ENCODE peak calls at places on chromosomes 13 and 19, in six cellular contexts. One of them, this sample, is unnamed.

GRCh38 chr13:110225007-110225406 is 82.0 kb downstream of the COL4A1 start:
- DNase-seq in HepG2: no peak
- DNase-seq in stomach: no peak
- DNase-seq in transverse colon: no peak
- DNase-seq in sigmoid colon: no peak
- DNase-seq in GM12878: no peak
- DNase-seq in this sample: no peak

GRCh38 chr19:40381321-40381720 is 8.7 kb downstream of the HIPK4 start:
- DNase-seq in HepG2: no peak
- DNase-seq in stomach: no peak
- DNase-seq in transverse colon: no peak
- DNase-seq in sigmoid colon: no peak
- DNase-seq in GM12878: no peak
- DNase-seq in this sample: no peak

GRCh38 chr19:384801-385169 is 24.2 kb downstream of the C2CD4C start:
- DNase-seq in HepG2: no peak
- DNase-seq in stomach: no peak
- DNase-seq in transverse colon: no peak
- DNase-seq in sigmoid colon: no peak
- DNase-seq in GM12878: no peak
- DNase-seq in this sample: no peak

GRCh38 chr19:38656171-38656981 is 8.9 kb downstream of the ACTN4 start:
- DNase-seq in HepG2: peak; percentile 95
- DNase-seq in stomach: no peak
- DNase-seq in transverse colon: no peak
- DNase-seq in sigmoid colon: no peak
- DNase-seq in GM12878: no peak
- DNase-seq in this sample: no peak

GRCh38 chr13:95494082-95494681 is 58.3 kb upstream of the CLDN10 start:
- DNase-seq in HepG2: peak; percentile 55
- DNase-seq in stomach: no peak
- DNase-seq in transverse colon: no peak
- DNase-seq in sigmoid colon: no peak
- DNase-seq in GM12878: no peak
- DNase-seq in this sample: no peak

GRCh38 chr13:65378943-65379519 is 1851.1 kb downstream of the PCDH9 start:
- DNase-seq in HepG2: no peak
- DNase-seq in stomach: no peak
- DNase-seq in transverse colon: no peak
- DNase-seq in sigmoid colon: no peak
- DNase-seq in GM12878: no peak
- DNase-seq in this sample: no peak

GRCh38 chr19:7356899-7357627 is 8.3 kb downstream of the ARHGEF18 start:
- DNase-seq in HepG2: no peak
- DNase-seq in stomach: no peak
- DNase-seq in transverse colon: no peak
- DNase-seq in sigmoid colon: peak; percentile 79
- DNase-seq in GM12878: no peak
- DNase-seq in this sample: no peak

GRCh38 chr19:944171-944567 is 18.3 kb downstream of the ARID3A start:
- DNase-seq in HepG2: no peak
- DNase-seq in stomach: peak; percentile 74
- DNase-seq in transverse colon: peak; percentile 83
- DNase-seq in sigmoid colon: no peak
- DNase-seq in GM12878: no peak
- DNase-seq in this sample: no peak

GRCh38 chr13:62060570-62060969 is 644.9 kb upstream of the PCDH20 start:
- DNase-seq in HepG2: no peak
- DNase-seq in stomach: no peak
- DNase-seq in transverse colon: no peak
- DNase-seq in sigmoid colon: no peak
- DNase-seq in GM12878: no peak
- DNase-seq in this sample: no peak

GRCh38 chr19:768424-768823 is 17.5 kb downstream of the MISP start:
- DNase-seq in HepG2: no peak
- DNase-seq in stomach: no peak
- DNase-seq in transverse colon: no peak
- DNase-seq in sigmoid colon: no peak
- DNase-seq in GM12878: no peak
- DNase-seq in this sample: no peak

GRCh38 chr13:69857188-69857821 is 250.3 kb upstream of the ATXN8OS start:
- DNase-seq in HepG2: peak; percentile 52
- DNase-seq in stomach: no peak
- DNase-seq in transverse colon: no peak
- DNase-seq in sigmoid colon: no peak
- DNase-seq in GM12878: peak; percentile 19
- DNase-seq in this sample: no peak

GRCh38 chr19:12949363-12950284 is 4.0 kb downstream of the RAD23A start:
- DNase-seq in HepG2: no peak
- DNase-seq in stomach: no peak
- DNase-seq in transverse colon: no peak
- DNase-seq in sigmoid colon: no peak
- DNase-seq in GM12878: no peak
- DNase-seq in this sample: no peak

GRCh38 chr19:43611788-43612187 is at the start of gene SRRM5:
- DNase-seq in HepG2: no peak
- DNase-seq in stomach: no peak
- DNase-seq in transverse colon: no peak
- DNase-seq in sigmoid colon: no peak
- DNase-seq in GM12878: no peak
- DNase-seq in this sample: no peak

GRCh38 chr13:48054601-48055000 is 17.1 kb downstream of the NUDT15 start:
- DNase-seq in HepG2: no peak
- DNase-seq in stomach: no peak
- DNase-seq in transverse colon: no peak
- DNase-seq in sigmoid colon: no peak
- DNase-seq in GM12878: no peak
- DNase-seq in this sample: no peak

GRCh38 chr13:74040200-74040599 is 94.0 kb downstream of the KLF12 start:
- DNase-seq in HepG2: peak; percentile 49
- DNase-seq in stomach: peak; percentile 36
- DNase-seq in transverse colon: peak; percentile 41
- DNase-seq in sigmoid colon: no peak
- DNase-seq in GM12878: no peak
- DNase-seq in this sample: no peak

GRCh38 chr19:42076375-42076944 is 494 bp downstream of the ZNF574 start:
- DNase-seq in HepG2: no peak
- DNase-seq in stomach: no peak
- DNase-seq in transverse colon: peak; percentile 58
- DNase-seq in sigmoid colon: no peak
- DNase-seq in GM12878: no peak
- DNase-seq in this sample: no peak

GRCh38 chr19:17847538-17848366 is at the start of gene JAK3:
- DNase-seq in HepG2: peak; percentile 59
- DNase-seq in stomach: peak; percentile 52
- DNase-seq in transverse colon: peak; percentile 78
- DNase-seq in sigmoid colon: no peak
- DNase-seq in GM12878: peak; percentile 77
- DNase-seq in this sample: no peak

GRCh38 chr13:108915095-108915633 is 285.8 kb downstream of the MYO16 start:
- DNase-seq in HepG2: peak; percentile 24
- DNase-seq in stomach: no peak
- DNase-seq in transverse colon: no peak
- DNase-seq in sigmoid colon: no peak
- DNase-seq in GM12878: no peak
- DNase-seq in this sample: no peak

GRCh38 chr19:33703438-33703750 is 81.6 kb downstream of the CHST8 start:
- DNase-seq in HepG2: no peak
- DNase-seq in stomach: no peak
- DNase-seq in transverse colon: no peak
- DNase-seq in sigmoid colon: peak; percentile 37
- DNase-seq in GM12878: no peak
- DNase-seq in this sample: no peak

GRCh38 chr19:38003427-38004099 is 96.6 kb downstream of the SIPA1L3 start:
- DNase-seq in HepG2: no peak
- DNase-seq in stomach: peak; percentile 77
- DNase-seq in transverse colon: peak; percentile 54
- DNase-seq in sigmoid colon: peak; percentile 85
- DNase-seq in GM12878: peak; percentile 51
- DNase-seq in this sample: no peak

GRCh38 chr19:14516746-14517438 is 1.3 kb downstream of the DNAJB1 start:
- DNase-seq in HepG2: no peak
- DNase-seq in stomach: no peak
- DNase-seq in transverse colon: peak; percentile 29
- DNase-seq in sigmoid colon: no peak
- DNase-seq in GM12878: no peak
- DNase-seq in this sample: no peak

GRCh38 chr13:39900106-39900750 is 244.8 kb downstream of the COG6 start:
- DNase-seq in HepG2: no peak
- DNase-seq in stomach: no peak
- DNase-seq in transverse colon: no peak
- DNase-seq in sigmoid colon: no peak
- DNase-seq in GM12878: no peak
- DNase-seq in this sample: no peak

GRCh38 chr19:55697069-55697440 is 22.0 kb downstream of the EPN1 start:
- DNase-seq in HepG2: no peak
- DNase-seq in stomach: no peak
- DNase-seq in transverse colon: no peak
- DNase-seq in sigmoid colon: no peak
- DNase-seq in GM12878: no peak
- DNase-seq in this sample: no peak

GRCh38 chr13:109786457-109787134 is at the start of gene IRS2:
- DNase-seq in HepG2: no peak
- DNase-seq in stomach: peak; percentile 95
- DNase-seq in transverse colon: peak; percentile 95
- DNase-seq in sigmoid colon: peak; percentile 98
- DNase-seq in GM12878: no peak
- DNase-seq in this sample: peak; percentile 98

GRCh38 chr19:29454109-29454508 is 71.7 kb upstream of the VSTM2B start:
- DNase-seq in HepG2: no peak
- DNase-seq in stomach: no peak
- DNase-seq in transverse colon: no peak
- DNase-seq in sigmoid colon: no peak
- DNase-seq in GM12878: no peak
- DNase-seq in this sample: peak; percentile 80

GRCh38 chr13:73870970-73871935 is 263.0 kb downstream of the KLF12 start:
- DNase-seq in HepG2: no peak
- DNase-seq in stomach: no peak
- DNase-seq in transverse colon: no peak
- DNase-seq in sigmoid colon: no peak
- DNase-seq in GM12878: no peak
- DNase-seq in this sample: no peak

GRCh38 chr19:13014101-13014920 is 19.0 kb downstream of the NFIX start:
- DNase-seq in HepG2: no peak
- DNase-seq in stomach: no peak
- DNase-seq in transverse colon: no peak
- DNase-seq in sigmoid colon: no peak
- DNase-seq in GM12878: no peak
- DNase-seq in this sample: no peak

DNA sequence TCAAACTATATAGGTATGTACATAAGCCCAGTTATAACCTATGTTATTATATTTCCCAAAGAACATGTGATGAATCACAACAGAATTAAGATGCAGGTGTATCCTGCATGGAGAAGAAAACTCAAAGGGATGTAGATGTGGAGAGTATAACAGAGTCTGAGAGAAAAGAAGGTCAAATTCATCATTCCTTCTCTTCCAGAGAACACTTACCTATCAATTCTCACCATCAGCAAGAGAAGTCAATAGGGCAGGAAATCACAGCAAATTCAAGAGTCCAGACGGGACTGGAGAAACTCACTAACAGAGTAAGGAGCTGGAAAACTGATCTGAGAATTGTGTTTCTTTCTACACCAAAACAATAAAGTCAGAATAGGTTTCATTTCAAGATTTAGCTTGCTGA is 28.4 kb downstream of the DIAPH3 start:
- DNase-seq in HepG2: no peak
- DNase-seq in stomach: no peak
- DNase-seq in transverse colon: no peak
- DNase-seq in sigmoid colon: no peak
- DNase-seq in GM12878: no peak
- DNase-seq in this sample: no peak
- H3K4me3 ChIP-seq in HepG2: no peak overlapping the region
- H3K4me3 ChIP-seq in stomach: no peak overlapping the region
- H3K4me3 ChIP-seq in transverse colon: no peak overlapping the region
- H3K4me3 ChIP-seq in sigmoid colon: no peak overlapping the region
- H3K4me3 ChIP-seq in GM12878: no peak overlapping the region
- H3K4me3 ChIP-seq in this sample: no peak overlapping the region

DNA sequence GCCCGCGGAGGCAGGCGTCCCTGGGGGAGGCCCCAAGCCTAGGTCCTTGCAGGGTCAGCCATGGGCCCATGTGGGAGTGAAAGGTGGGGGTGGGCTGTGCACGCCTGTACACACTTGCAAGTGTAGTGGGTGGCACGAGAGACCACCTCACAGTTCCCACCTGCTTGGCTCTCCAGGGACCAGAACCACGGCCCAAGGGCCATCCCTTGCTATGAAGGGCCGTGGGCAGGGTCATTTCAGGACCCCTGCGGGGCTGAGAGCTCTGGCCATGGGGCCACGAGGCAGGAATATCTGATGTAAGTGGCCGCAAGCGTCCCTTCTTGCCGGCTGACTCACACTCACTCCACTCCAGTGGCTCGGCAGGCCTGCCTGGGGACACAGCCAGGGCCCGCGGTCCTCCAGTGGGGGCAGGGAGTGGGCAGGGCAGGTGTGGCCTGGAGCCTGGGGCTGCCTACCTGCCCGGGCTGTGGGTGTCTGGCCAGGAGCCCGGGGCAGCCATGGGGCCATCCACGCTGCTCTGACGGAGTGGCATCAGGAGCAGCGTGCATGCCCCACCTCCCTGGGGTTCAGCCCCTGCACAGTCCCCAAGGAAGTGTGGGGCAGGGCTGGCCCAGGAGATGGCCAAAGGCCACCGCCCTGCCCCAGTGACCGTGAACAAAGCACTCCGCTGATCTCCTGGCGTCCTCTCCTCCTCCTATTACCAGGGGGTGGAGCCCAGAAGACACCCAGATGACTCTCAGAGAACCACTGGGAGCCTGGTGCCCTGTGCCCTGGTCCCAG is 8.6 kb upstream of the MKNK2 start:
- DNase-seq in HepG2: peak; percentile 89
- DNase-seq in stomach: peak; percentile 92
- DNase-seq in transverse colon: peak; percentile 91
- DNase-seq in sigmoid colon: peak; percentile 89
- DNase-seq in GM12878: no peak
- DNase-seq in this sample: no peak
- TF ChIP-seq EP300 in HepG2: peak; percentile 81
- TF ChIP-seq EP300 in stomach: no peak
- TF ChIP-seq EP300 in transverse colon: no peak
- TF ChIP-seq EP300 in sigmoid colon: no peak
- TF ChIP-seq EP300 in GM12878: no peak
- TF ChIP-seq EP300 in this sample: no peak

DNA sequence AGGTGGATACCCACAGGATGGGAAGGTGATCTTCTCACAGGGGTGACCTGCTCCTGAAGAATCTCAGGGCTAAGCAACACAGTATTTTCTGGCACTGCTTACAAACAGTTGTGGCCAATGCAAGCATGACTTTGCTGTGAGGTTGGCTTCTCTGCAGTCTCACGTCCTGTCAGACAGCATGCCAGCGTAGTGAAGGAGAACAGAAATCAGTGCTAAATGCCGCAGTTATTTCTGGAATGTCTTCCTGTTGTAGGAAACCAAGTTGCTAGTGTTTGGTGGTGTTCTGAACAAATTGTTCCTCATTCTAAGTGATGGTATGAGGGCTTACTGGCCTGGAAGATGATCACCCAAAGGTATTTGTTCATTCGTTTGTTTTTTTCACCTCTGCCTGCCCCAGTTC is 320.1 kb downstream of the MTUS2 start:
- DNase-seq in HepG2: no peak
- DNase-seq in stomach: no peak
- DNase-seq in transverse colon: no peak
- DNase-seq in sigmoid colon: no peak
- DNase-seq in GM12878: no peak
- DNase-seq in this sample: no peak
- TF ChIP-seq POLR2AphosphoS5 in HepG2: no peak
- TF ChIP-seq POLR2AphosphoS5 in stomach: peak; percentile 62
- TF ChIP-seq POLR2AphosphoS5 in transverse colon: peak; percentile 44
- TF ChIP-seq POLR2AphosphoS5 in sigmoid colon: no peak
- TF ChIP-seq POLR2AphosphoS5 in GM12878: no peak
- TF ChIP-seq POLR2AphosphoS5 in this sample: peak; percentile 95

GRCh38 chr13:78714717-78715116 is 55.8 kb upstream of the OBI1 start:
- DNase-seq in HepG2: no peak
- DNase-seq in stomach: no peak
- DNase-seq in transverse colon: no peak
- DNase-seq in sigmoid colon: no peak
- DNase-seq in GM12878: no peak
- DNase-seq in this sample: no peak
- H3K4me3 ChIP-seq in HepG2: no peak overlapping the region
- H3K4me3 ChIP-seq in stomach: no peak overlapping the region
- H3K4me3 ChIP-seq in transverse colon: no peak overlapping the region
- H3K4me3 ChIP-seq in sigmoid colon: no peak overlapping the region
- H3K4me3 ChIP-seq in GM12878: no peak overlapping the region
- H3K4me3 ChIP-seq in this sample: no peak overlapping the region